ENCODE peak calls at places on chromosomes 7 and 10, in eight cellular contexts. H, A, S, O, J, R, B and Y are unnamed samples.

GRCh38 chr7:114428211-114428610 is 13.6 kb downstream of the FOXP2 start:
- DNase-seq in H (no peak), A (no peak), S (no peak), O (no peak), J (no peak), R (no peak), B (no peak), Y (no peak)

GRCh38 chr10:82313401-82313800 is 438.4 kb downstream of the NRG3 start:
- DNase-seq in H (no peak), A (no peak), S (no peak), O (no peak), J (no peak), R (no peak), B (no peak), Y (no peak)

GRCh38 chr10:71443676-71444075 is 47.0 kb downstream of the CDH23 start:
- DNase-seq in H (no peak), A (no peak), S (no peak), O (no peak), J (no peak), R (peak), B (no peak), Y (no peak)

GRCh38 chr7:30546596-30546995 is 42.0 kb upstream of the GGCT start:
- DNase-seq in H (no peak), A (no peak), S (no peak), O (no peak), J (no peak), R (no peak), B (no peak), Y (no peak)

GRCh38 chr10:89213191-89213808 is 6.2 kb upstream of the CH25H start:
- DNase-seq in H (peak), A (peak), S (no peak), O (peak), J (peak), R (peak), B (no peak), Y (no peak)

GRCh38 chr7:112770051-112770450 is 20.1 kb downstream of the TMEM168 start:
- DNase-seq in H (peak), A (no peak), S (no peak), O (no peak), J (no peak), R (no peak), B (no peak), Y (no peak)

GRCh38 chr7:93813514-93813913 is 77.0 kb downstream of the TFPI2 start:
- DNase-seq in H (no peak), A (no peak), S (no peak), O (no peak), J (no peak), R (no peak), B (no peak), Y (no peak)

GRCh38 chr7:25389489-25390106 is 161.3 kb upstream of the NPVF start:
- DNase-seq in H (no peak), A (peak), S (peak), O (no peak), J (no peak), R (peak), B (no peak), Y (peak)

GRCh38 chr7:33841031-33841430 is 64.3 kb upstream of the BMPER start:
- DNase-seq in H (no peak), A (no peak), S (no peak), O (no peak), J (no peak), R (no peak), B (no peak), Y (no peak)

GRCh38 chr7:40711706-40712105 is 576.9 kb downstream of the SUGCT start:
- DNase-seq in H (no peak), A (no peak), S (no peak), O (no peak), J (no peak), R (no peak), B (no peak), Y (no peak)

GRCh38 chr7:43439631-43440401 is 143.1 kb upstream of the STK17A start:
- DNase-seq in H (no peak), A (peak), S (peak), O (peak), J (peak), R (peak), B (peak), Y (peak)

GRCh38 chr10:132417957-132418441 is 21.0 kb downstream of the PWWP2B start:
- DNase-seq in H (no peak), A (no peak), S (peak), O (no peak), J (no peak), R (no peak), B (no peak), Y (no peak)

GRCh38 chr10:119687192-119688032 is 36.2 kb downstream of the BAG3 start:
- DNase-seq in H (no peak), A (no peak), S (no peak), O (no peak), J (no peak), R (peak), B (no peak), Y (no peak)

GRCh38 chr10:133212853-133213494 is 17.0 kb upstream of the UTF1 start:
- DNase-seq in H (no peak), A (no peak), S (no peak), O (no peak), J (no peak), R (no peak), B (no peak), Y (no peak)

GRCh38 chr7:148395990-148396716 is 194.4 kb upstream of the C7orf33 start:
- DNase-seq in H (no peak), A (no peak), S (no peak), O (no peak), J (no peak), R (peak), B (no peak), Y (no peak)

GRCh38 chr10:96468845-96469244 is 44.9 kb downstream of the TLL2 start:
- DNase-seq in H (no peak), A (no peak), S (no peak), O (no peak), J (no peak), R (no peak), B (no peak), Y (no peak)

GRCh38 chr10:122030200-122030552 is 41.2 kb downstream of the TACC2 start:
- DNase-seq in H (no peak), A (no peak), S (no peak), O (no peak), J (no peak), R (no peak), B (no peak), Y (no peak)

GRCh38 chr10:122033224-122033926 is 44.4 kb downstream of the TACC2 start:
- DNase-seq in H (peak), A (no peak), S (peak), O (no peak), J (no peak), R (no peak), B (no peak), Y (no peak)

GRCh38 chr10:122034149-122034756 is 45.3 kb downstream of the TACC2 start:
- DNase-seq in H (no peak), A (no peak), S (peak), O (no peak), J (no peak), R (no peak), B (no peak), Y (no peak)

GRCh38 chr10:122029503-122030199 is 40.7 kb downstream of the TACC2 start:
- DNase-seq in H (peak), A (no peak), S (no peak), O (no peak), J (no peak), R (no peak), B (no peak), Y (no peak)
- TF ChIP-seq POLR2AphosphoS5 in H (no peak), A (no peak), S (peak), O (no peak), J (no peak), R (no peak), B (no peak), Y (no peak)

GRCh38 chr7:155540553-155540952 is 5.8 kb downstream of the CNPY1 start:
- DNase-seq in H (no peak), A (no peak), S (no peak), O (no peak), J (no peak), R (no peak), B (no peak), Y (no peak)
- TF ChIP-seq POLR2AphosphoS5 in H (no peak), A (no peak), S (no peak), O (no peak), J (no peak), R (no peak), B (no peak), Y (no peak)

GRCh38 chr7:138934861-138935260 is 46.3 kb downstream of the KIAA1549 start:
- DNase-seq in H (no peak), A (no peak), S (no peak), O (peak), J (no peak), R (no peak), B (no peak), Y (no peak)

GRCh38 chr7:138934401-138934800 is 46.8 kb downstream of the KIAA1549 start:
- DNase-seq in H (no peak), A (no peak), S (no peak), O (no peak), J (no peak), R (no peak), B (no peak), Y (no peak)

GRCh38 chr7:138932870-138933269 is 48.3 kb downstream of the KIAA1549 start:
- DNase-seq in H (no peak), A (no peak), S (no peak), O (no peak), J (no peak), R (no peak), B (no peak), Y (no peak)

GRCh38 chr7:138937484-138937883 is 43.7 kb downstream of the KIAA1549 start:
- DNase-seq in H (no peak), A (no peak), S (no peak), O (no peak), J (no peak), R (no peak), B (no peak), Y (no peak)

GRCh38 chr7:138935438-138936079 is 45.6 kb downstream of the KIAA1549 start:
- DNase-seq in H (no peak), A (no peak), S (no peak), O (peak), J (no peak), R (no peak), B (no peak), Y (peak)
- TF ChIP-seq POLR2AphosphoS5 in H (peak), A (no peak), S (no peak), O (no peak), J (no peak), R (no peak), B (no peak), Y (no peak)

GRCh38 chr10:86957471-86958108 is at the start of gene MMRN2:
- DNase-seq in H (no peak), A (no peak), S (no peak), O (no peak), J (no peak), R (no peak), B (no peak), Y (no peak)
- TF ChIP-seq POLR2AphosphoS5 in H (no peak), A (no peak), S (no peak), O (no peak), J (no peak), R (no peak), B (no peak), Y (no peak)